ENCODE peak calls at places on chromosomes 11 and 22, in four cellular contexts. One of them, this sample, is unnamed.

GRCh38 chr11:41522899-41523672 is 63.6 kb upstream of the LRRC4C start:
- DNase-seq in psoas muscle: no peak
- DNase-seq in stimulated activated CD4-positive, alpha-beta T cell treated with anti-CD3 and anti-CD28 coated beads, Interleukin-1b, Interleukin-23, amount 100 ng/mL, for 48 hours: no peak
- DNase-seq in endodermal cell: no peak
- DNase-seq in this sample: no peak

GRCh38 chr22:39144101-39144815 is 8.2 kb downstream of the CBX7 start:
- DNase-seq in endodermal cell: peak; percentile 81
- DNase-seq in psoas muscle: no peak
- DNase-seq in stimulated activated CD4-positive, alpha-beta T cell treated with anti-CD3 and anti-CD28 coated beads, Interleukin-1b, Interleukin-23, amount 100 ng/mL, for 48 hours: peak; percentile 36
- DNase-seq in this sample: peak; percentile 65

GRCh38 chr11:35802221-35802620 is 139.6 kb downstream of the TRIM44 start:
- DNase-seq in psoas muscle: no peak
- DNase-seq in stimulated activated CD4-positive, alpha-beta T cell treated with anti-CD3 and anti-CD28 coated beads, Interleukin-1b, Interleukin-23, amount 100 ng/mL, for 48 hours: no peak
- DNase-seq in endodermal cell: no peak
- DNase-seq in this sample: no peak

GRCh38 chr11:122393209-122393850 is 262.2 kb upstream of the UBASH3B start:
- DNase-seq in stimulated activated CD4-positive, alpha-beta T cell treated with anti-CD3 and anti-CD28 coated beads, Interleukin-1b, Interleukin-23, amount 100 ng/mL, for 48 hours: no peak
- DNase-seq in endodermal cell: no peak
- DNase-seq in psoas muscle: no peak
- DNase-seq in this sample: no peak

GRCh38 chr22:50314455-50315288 is 7.2 kb upstream of the PLXNB2 start:
- DNase-seq in psoas muscle: peak; percentile 57
- DNase-seq in stimulated activated CD4-positive, alpha-beta T cell treated with anti-CD3 and anti-CD28 coated beads, Interleukin-1b, Interleukin-23, amount 100 ng/mL, for 48 hours: peak; percentile 73
- DNase-seq in endodermal cell: peak; percentile 72
- DNase-seq in this sample: peak; percentile 91

GRCh38 chr11:440065-441042 is 1.5 kb downstream of the ANO9 start:
- DNase-seq in psoas muscle: no peak
- DNase-seq in stimulated activated CD4-positive, alpha-beta T cell treated with anti-CD3 and anti-CD28 coated beads, Interleukin-1b, Interleukin-23, amount 100 ng/mL, for 48 hours: no peak
- DNase-seq in endodermal cell: no peak
- DNase-seq in this sample: no peak

GRCh38 chr22:32644252-32645100 is 157.0 kb upstream of the TIMP3 start:
- DNase-seq in endodermal cell: peak; percentile 59
- DNase-seq in psoas muscle: peak; percentile 57
- DNase-seq in stimulated activated CD4-positive, alpha-beta T cell treated with anti-CD3 and anti-CD28 coated beads, Interleukin-1b, Interleukin-23, amount 100 ng/mL, for 48 hours: peak; percentile 17
- DNase-seq in this sample: no peak

GRCh38 chr22:50700387-50701075 is 27.9 kb downstream of the SHANK3 start:
- DNase-seq in stimulated activated CD4-positive, alpha-beta T cell treated with anti-CD3 and anti-CD28 coated beads, Interleukin-1b, Interleukin-23, amount 100 ng/mL, for 48 hours: no peak
- DNase-seq in endodermal cell: peak; percentile 34
- DNase-seq in psoas muscle: no peak
- DNase-seq in this sample: no peak

GRCh38 chr11:130634981-130635473 is 186.6 kb downstream of the ADAMTS15 start:
- DNase-seq in psoas muscle: peak; percentile 35
- DNase-seq in stimulated activated CD4-positive, alpha-beta T cell treated with anti-CD3 and anti-CD28 coated beads, Interleukin-1b, Interleukin-23, amount 100 ng/mL, for 48 hours: peak; percentile 18
- DNase-seq in endodermal cell: peak; percentile 71
- DNase-seq in this sample: no peak

GRCh38 chr11:69874984-69875673 is 55.9 kb upstream of the FGF3 start:
- DNase-seq in psoas muscle: no peak
- DNase-seq in endodermal cell: peak; percentile 42
- DNase-seq in stimulated activated CD4-positive, alpha-beta T cell treated with anti-CD3 and anti-CD28 coated beads, Interleukin-1b, Interleukin-23, amount 100 ng/mL, for 48 hours: no peak
- DNase-seq in this sample: no peak

GRCh38 chr11:107916671-107917241 is 11.5 kb upstream of the RAB39A start:
- DNase-seq in stimulated activated CD4-positive, alpha-beta T cell treated with anti-CD3 and anti-CD28 coated beads, Interleukin-1b, Interleukin-23, amount 100 ng/mL, for 48 hours: no peak
- DNase-seq in endodermal cell: peak; percentile 91
- DNase-seq in psoas muscle: no peak
- DNase-seq in this sample: peak; percentile 60

GRCh38 chr11:63839508-63840355 is 822 bp downstream of the MARK2 start:
- DNase-seq in endodermal cell: no peak
- DNase-seq in stimulated activated CD4-positive, alpha-beta T cell treated with anti-CD3 and anti-CD28 coated beads, Interleukin-1b, Interleukin-23, amount 100 ng/mL, for 48 hours: peak; percentile 30
- DNase-seq in psoas muscle: peak; percentile 25
- DNase-seq in this sample: peak; percentile 55

GRCh38 chr11:77698896-77699295 is 61.3 kb upstream of the CLNS1A start:
- DNase-seq in endodermal cell: no peak
- DNase-seq in stimulated activated CD4-positive, alpha-beta T cell treated with anti-CD3 and anti-CD28 coated beads, Interleukin-1b, Interleukin-23, amount 100 ng/mL, for 48 hours: no peak
- DNase-seq in psoas muscle: no peak
- DNase-seq in this sample: no peak

GRCh38 chr11:109241988-109242387 is 180.0 kb upstream of the C11orf87 start:
- DNase-seq in endodermal cell: peak; percentile 47
- DNase-seq in psoas muscle: no peak
- DNase-seq in stimulated activated CD4-positive, alpha-beta T cell treated with anti-CD3 and anti-CD28 coated beads, Interleukin-1b, Interleukin-23, amount 100 ng/mL, for 48 hours: no peak
- DNase-seq in this sample: no peak

GRCh38 chr22:20510811-20511577 is 3.6 kb downstream of the MED15 start:
- DNase-seq in endodermal cell: no peak
- DNase-seq in stimulated activated CD4-positive, alpha-beta T cell treated with anti-CD3 and anti-CD28 coated beads, Interleukin-1b, Interleukin-23, amount 100 ng/mL, for 48 hours: no peak
- DNase-seq in psoas muscle: no peak
- DNase-seq in this sample: no peak

GRCh38 chr11:123494195-123495050 is 64.4 kb downstream of the GRAMD1B start:
- DNase-seq in endodermal cell: peak; percentile 63
- DNase-seq in psoas muscle: no peak
- DNase-seq in stimulated activated CD4-positive, alpha-beta T cell treated with anti-CD3 and anti-CD28 coated beads, Interleukin-1b, Interleukin-23, amount 100 ng/mL, for 48 hours: no peak
- DNase-seq in this sample: no peak

GRCh38 chr11:120182790-120183491 is 27.9 kb upstream of the OAF start:
- DNase-seq in endodermal cell: peak; percentile 92
- DNase-seq in psoas muscle: peak; percentile 62
- DNase-seq in stimulated activated CD4-positive, alpha-beta T cell treated with anti-CD3 and anti-CD28 coated beads, Interleukin-1b, Interleukin-23, amount 100 ng/mL, for 48 hours: no peak
- DNase-seq in this sample: peak; percentile 8

GRCh38 chr11:7665473-7666291 is 7.6 kb downstream of the CYB5R2 start:
- DNase-seq in stimulated activated CD4-positive, alpha-beta T cell treated with anti-CD3 and anti-CD28 coated beads, Interleukin-1b, Interleukin-23, amount 100 ng/mL, for 48 hours: peak; percentile 79
- DNase-seq in endodermal cell: peak; percentile 93
- DNase-seq in psoas muscle: peak; percentile 79
- DNase-seq in this sample: peak; percentile 84

GRCh38 chr11:113505541-113506375 is 30.6 kb upstream of the DRD2 start:
- DNase-seq in endodermal cell: peak; percentile 59
- DNase-seq in stimulated activated CD4-positive, alpha-beta T cell treated with anti-CD3 and anti-CD28 coated beads, Interleukin-1b, Interleukin-23, amount 100 ng/mL, for 48 hours: no peak
- DNase-seq in psoas muscle: no peak
- DNase-seq in this sample: no peak

GRCh38 chr22:45101828-45102227 is 61.9 kb upstream of the NUP50 start:
- DNase-seq in endodermal cell: peak; percentile 88
- DNase-seq in stimulated activated CD4-positive, alpha-beta T cell treated with anti-CD3 and anti-CD28 coated beads, Interleukin-1b, Interleukin-23, amount 100 ng/mL, for 48 hours: peak; percentile 30
- DNase-seq in psoas muscle: peak; percentile 47
- DNase-seq in this sample: peak; percentile 75

This sample was measured in NAMALWA.